ENCODE peak calls at places on chromosomes 2 and 18, in nine cellular contexts. One of them, this sample, is unnamed. For H3K27me3, the result is how much of the 10 kb centered on the place peaks cover.

GRCh38 chr2:4020153-4020552 is 316.8 kb downstream of the DCDC2C start:
- DNase-seq in endodermal cell: no peak
- DNase-seq in SJSA1: no peak
- DNase-seq in Peyer's patch: no peak
- DNase-seq in dorsolateral prefrontal cortex: no peak
- DNase-seq in tibial artery: no peak
- DNase-seq in brain microvascular endothelial cell: no peak
- DNase-seq in stomach: no peak
- DNase-seq in keratinocyte: no peak
- DNase-seq in this sample: no peak

GRCh38 chr2:187529977-187530721 is 24.1 kb downstream of the TFPI start:
- DNase-seq in endodermal cell: no peak
- DNase-seq in SJSA1: no peak
- DNase-seq in Peyer's patch: no peak
- DNase-seq in dorsolateral prefrontal cortex: no peak
- DNase-seq in tibial artery: no peak
- DNase-seq in brain microvascular endothelial cell: no peak
- DNase-seq in stomach: no peak
- DNase-seq in keratinocyte: no peak
- DNase-seq in this sample: no peak

GRCh38 chr2:183260527-183260926 is 136.3 kb downstream of the NUP35 start:
- DNase-seq in endodermal cell: no peak
- DNase-seq in SJSA1: no peak
- DNase-seq in Peyer's patch: no peak
- DNase-seq in dorsolateral prefrontal cortex: no peak
- DNase-seq in tibial artery: no peak
- DNase-seq in brain microvascular endothelial cell: no peak
- DNase-seq in stomach: no peak
- DNase-seq in keratinocyte: no peak
- DNase-seq in this sample: no peak

GRCh38 chr2:118197011-118197695 is 108.9 kb downstream of the INSIG2 start:
- DNase-seq in endodermal cell: peak
- DNase-seq in SJSA1: no peak
- DNase-seq in Peyer's patch: no peak
- DNase-seq in dorsolateral prefrontal cortex: no peak
- DNase-seq in tibial artery: no peak
- DNase-seq in brain microvascular endothelial cell: peak
- DNase-seq in stomach: no peak
- DNase-seq in keratinocyte: no peak
- DNase-seq in this sample: no peak

GRCh38 chr2:151637284-151637781 is 96.9 kb downstream of the NEB start:
- DNase-seq in endodermal cell: no peak
- DNase-seq in SJSA1: no peak
- DNase-seq in Peyer's patch: no peak
- DNase-seq in dorsolateral prefrontal cortex: no peak
- DNase-seq in tibial artery: no peak
- DNase-seq in brain microvascular endothelial cell: no peak
- DNase-seq in stomach: no peak
- DNase-seq in keratinocyte: no peak
- DNase-seq in this sample: no peak

GRCh38 chr18:36281941-36282340 is 15.6 kb upstream of the FHOD3 start:
- DNase-seq in endodermal cell: no peak
- DNase-seq in SJSA1: no peak
- DNase-seq in Peyer's patch: no peak
- DNase-seq in dorsolateral prefrontal cortex: no peak
- DNase-seq in tibial artery: no peak
- DNase-seq in brain microvascular endothelial cell: no peak
- DNase-seq in stomach: no peak
- DNase-seq in keratinocyte: no peak
- DNase-seq in this sample: no peak

GRCh38 chr2:152649997-152650396 is 67.3 kb downstream of the PRPF40A start:
- DNase-seq in endodermal cell: no peak
- DNase-seq in SJSA1: no peak
- DNase-seq in Peyer's patch: no peak
- DNase-seq in dorsolateral prefrontal cortex: no peak
- DNase-seq in tibial artery: no peak
- DNase-seq in brain microvascular endothelial cell: no peak
- DNase-seq in stomach: no peak
- DNase-seq in keratinocyte: no peak
- DNase-seq in this sample: no peak

GRCh38 chr2:53752385-53752784 is 15.2 kb upstream of the CHAC2 start:
- DNase-seq in endodermal cell: no peak
- DNase-seq in SJSA1: no peak
- DNase-seq in Peyer's patch: no peak
- DNase-seq in dorsolateral prefrontal cortex: no peak
- DNase-seq in tibial artery: no peak
- DNase-seq in brain microvascular endothelial cell: no peak
- DNase-seq in stomach: no peak
- DNase-seq in keratinocyte: no peak
- DNase-seq in this sample: no peak

GRCh38 chr2:201195329-201195728 is 12.4 kb downstream of the CASP10 start:
- DNase-seq in endodermal cell: no peak
- DNase-seq in SJSA1: no peak
- DNase-seq in Peyer's patch: no peak
- DNase-seq in dorsolateral prefrontal cortex: no peak
- DNase-seq in tibial artery: no peak
- DNase-seq in brain microvascular endothelial cell: no peak
- DNase-seq in stomach: no peak
- DNase-seq in keratinocyte: no peak
- DNase-seq in this sample: no peak

GRCh38 chr2:209591021-209591420 is 167.2 kb downstream of the MAP2 start:
- DNase-seq in endodermal cell: no peak
- DNase-seq in SJSA1: no peak
- DNase-seq in Peyer's patch: no peak
- DNase-seq in dorsolateral prefrontal cortex: no peak
- DNase-seq in tibial artery: no peak
- DNase-seq in brain microvascular endothelial cell: no peak
- DNase-seq in stomach: no peak
- DNase-seq in keratinocyte: no peak
- DNase-seq in this sample: no peak

GRCh38 chr2:209600257-209601180 is 171.1 kb upstream of the UNC80 start:
- DNase-seq in endodermal cell: no peak
- DNase-seq in SJSA1: no peak
- DNase-seq in Peyer's patch: no peak
- DNase-seq in dorsolateral prefrontal cortex: no peak
- DNase-seq in tibial artery: no peak
- DNase-seq in brain microvascular endothelial cell: no peak
- DNase-seq in stomach: no peak
- DNase-seq in keratinocyte: no peak
- DNase-seq in this sample: no peak

GRCh38 chr2:209593930-209594329 is 170.1 kb downstream of the MAP2 start:
- DNase-seq in endodermal cell: no peak
- DNase-seq in SJSA1: no peak
- DNase-seq in Peyer's patch: no peak
- DNase-seq in dorsolateral prefrontal cortex: no peak
- DNase-seq in tibial artery: no peak
- DNase-seq in brain microvascular endothelial cell: no peak
- DNase-seq in stomach: no peak
- DNase-seq in keratinocyte: no peak
- DNase-seq in this sample: no peak

GRCh38 chr2:209592106-209592505 is 168.3 kb downstream of the MAP2 start:
- DNase-seq in endodermal cell: no peak
- DNase-seq in SJSA1: no peak
- DNase-seq in Peyer's patch: no peak
- DNase-seq in dorsolateral prefrontal cortex: no peak
- DNase-seq in tibial artery: no peak
- DNase-seq in brain microvascular endothelial cell: no peak
- DNase-seq in stomach: no peak
- DNase-seq in keratinocyte: no peak
- DNase-seq in this sample: no peak

DNA sequence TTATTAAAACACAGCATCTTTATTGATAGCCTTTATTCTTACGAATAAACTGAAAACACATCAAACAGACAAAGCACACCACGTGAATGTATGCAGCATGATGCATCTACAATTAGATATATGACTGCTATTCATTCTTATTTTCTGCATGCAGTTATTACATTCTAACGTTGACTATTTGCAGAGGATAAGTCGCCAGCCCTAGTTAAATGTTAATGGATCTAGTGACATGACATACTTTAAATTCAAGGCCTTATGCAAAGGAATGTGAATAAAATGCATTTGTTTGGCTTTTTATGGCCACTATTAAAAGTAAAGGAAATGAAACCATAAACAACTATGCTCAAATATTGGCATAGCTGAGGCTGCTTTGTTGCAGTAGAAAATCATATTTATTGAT is 172.4 kb downstream of the MAP2 start:
- DNase-seq in endodermal cell: no peak
- DNase-seq in SJSA1: no peak
- DNase-seq in Peyer's patch: no peak
- DNase-seq in dorsolateral prefrontal cortex: no peak
- DNase-seq in tibial artery: no peak
- DNase-seq in brain microvascular endothelial cell: no peak
- DNase-seq in stomach: no peak
- DNase-seq in keratinocyte: no peak
- DNase-seq in this sample: no peak
- H3K4me3 ChIP-seq in endodermal cell: no peak
- H3K4me3 ChIP-seq in SJSA1: no peak
- H3K4me3 ChIP-seq in Peyer's patch: no peak
- H3K4me3 ChIP-seq in dorsolateral prefrontal cortex: no peak
- H3K4me3 ChIP-seq in tibial artery: no peak
- H3K4me3 ChIP-seq in brain microvascular endothelial cell: no peak
- H3K4me3 ChIP-seq in stomach: no peak
- H3K4me3 ChIP-seq in keratinocyte: no peak
- H3K4me3 ChIP-seq in this sample: no peak

GRCh38 chr2:127071901-127072328 is 35.0 kb downstream of the BIN1 start:
- DNase-seq in endodermal cell: no peak
- DNase-seq in SJSA1: no peak
- DNase-seq in Peyer's patch: no peak
- DNase-seq in dorsolateral prefrontal cortex: no peak
- DNase-seq in tibial artery: no peak
- DNase-seq in brain microvascular endothelial cell: no peak
- DNase-seq in stomach: no peak
- DNase-seq in keratinocyte: no peak
- DNase-seq in this sample: no peak
- H3K27me3 ChIP-seq in endodermal cell: under half
- H3K27me3 ChIP-seq in SJSA1: under half
- H3K27me3 ChIP-seq in Peyer's patch: under half
- H3K27me3 ChIP-seq in dorsolateral prefrontal cortex: under half
- H3K27me3 ChIP-seq in tibial artery: under half
- H3K27me3 ChIP-seq in brain microvascular endothelial cell: under half
- H3K27me3 ChIP-seq in stomach: under half
- H3K27me3 ChIP-seq in keratinocyte: under half
- H3K27me3 ChIP-seq in this sample: under half

GRCh38 chr2:138503087-138503442 is 1.5 kb downstream of the SPOPL start:
- DNase-seq in endodermal cell: no peak
- DNase-seq in SJSA1: no peak
- DNase-seq in Peyer's patch: no peak
- DNase-seq in dorsolateral prefrontal cortex: no peak
- DNase-seq in tibial artery: no peak
- DNase-seq in brain microvascular endothelial cell: no peak
- DNase-seq in stomach: no peak
- DNase-seq in keratinocyte: peak
- DNase-seq in this sample: no peak
- H3K4me3 ChIP-seq in endodermal cell: peak
- H3K4me3 ChIP-seq in SJSA1: peak
- H3K4me3 ChIP-seq in Peyer's patch: peak
- H3K4me3 ChIP-seq in dorsolateral prefrontal cortex: peak
- H3K4me3 ChIP-seq in tibial artery: peak
- H3K4me3 ChIP-seq in brain microvascular endothelial cell: peak
- H3K4me3 ChIP-seq in stomach: peak
- H3K4me3 ChIP-seq in keratinocyte: peak
- H3K4me3 ChIP-seq in this sample: peak

GRCh38 chr2:238161291-238162051 is 2.7 kb downstream of the ERFE start:
- DNase-seq in endodermal cell: peak
- DNase-seq in SJSA1: no peak
- DNase-seq in Peyer's patch: peak
- DNase-seq in dorsolateral prefrontal cortex: peak
- DNase-seq in tibial artery: peak
- DNase-seq in brain microvascular endothelial cell: no peak
- DNase-seq in stomach: no peak
- DNase-seq in keratinocyte: no peak
- DNase-seq in this sample: no peak
- H3K27me3 ChIP-seq in endodermal cell: half or more
- H3K27me3 ChIP-seq in SJSA1: under half
- H3K27me3 ChIP-seq in Peyer's patch: under half
- H3K27me3 ChIP-seq in dorsolateral prefrontal cortex: under half
- H3K27me3 ChIP-seq in tibial artery: under half
- H3K27me3 ChIP-seq in brain microvascular endothelial cell: under half
- H3K27me3 ChIP-seq in stomach: half or more
- H3K27me3 ChIP-seq in keratinocyte: under half
- H3K27me3 ChIP-seq in this sample: under half

GRCh38 chr2:225040862-225041209 is 1.4 kb downstream of the DOCK10 start:
- DNase-seq in endodermal cell: peak
- DNase-seq in SJSA1: no peak
- DNase-seq in Peyer's patch: peak
- DNase-seq in dorsolateral prefrontal cortex: peak
- DNase-seq in tibial artery: no peak
- DNase-seq in brain microvascular endothelial cell: no peak
- DNase-seq in stomach: no peak
- DNase-seq in keratinocyte: no peak
- DNase-seq in this sample: no peak
- H3K4me3 ChIP-seq in endodermal cell: no peak
- H3K4me3 ChIP-seq in SJSA1: peak
- H3K4me3 ChIP-seq in Peyer's patch: peak
- H3K4me3 ChIP-seq in dorsolateral prefrontal cortex: peak
- H3K4me3 ChIP-seq in tibial artery: peak
- H3K4me3 ChIP-seq in brain microvascular endothelial cell: peak
- H3K4me3 ChIP-seq in stomach: peak
- H3K4me3 ChIP-seq in keratinocyte: no peak
- H3K4me3 ChIP-seq in this sample: peak

GRCh38 chr2:8405334-8405733 is 276.5 kb upstream of the ID2 start:
- DNase-seq in endodermal cell: no peak
- DNase-seq in SJSA1: no peak
- DNase-seq in Peyer's patch: no peak
- DNase-seq in dorsolateral prefrontal cortex: no peak
- DNase-seq in tibial artery: no peak
- DNase-seq in brain microvascular endothelial cell: no peak
- DNase-seq in stomach: no peak
- DNase-seq in keratinocyte: no peak
- DNase-seq in this sample: no peak

GRCh38 chr2:8406271-8406670 is 275.6 kb upstream of the ID2 start:
- DNase-seq in endodermal cell: no peak
- DNase-seq in SJSA1: no peak
- DNase-seq in Peyer's patch: no peak
- DNase-seq in dorsolateral prefrontal cortex: no peak
- DNase-seq in tibial artery: no peak
- DNase-seq in brain microvascular endothelial cell: peak
- DNase-seq in stomach: no peak
- DNase-seq in keratinocyte: no peak
- DNase-seq in this sample: no peak

GRCh38 chr2:8408560-8409460 is 273.0 kb upstream of the ID2 start:
- DNase-seq in endodermal cell: no peak
- DNase-seq in SJSA1: no peak
- DNase-seq in Peyer's patch: no peak
- DNase-seq in dorsolateral prefrontal cortex: no peak
- DNase-seq in tibial artery: no peak
- DNase-seq in brain microvascular endothelial cell: no peak
- DNase-seq in stomach: no peak
- DNase-seq in keratinocyte: no peak
- DNase-seq in this sample: no peak

GRCh38 chr2:8409461-8410260 is 272.2 kb upstream of the ID2 start:
- DNase-seq in endodermal cell: no peak
- DNase-seq in SJSA1: no peak
- DNase-seq in Peyer's patch: no peak
- DNase-seq in dorsolateral prefrontal cortex: no peak
- DNase-seq in tibial artery: no peak
- DNase-seq in brain microvascular endothelial cell: no peak
- DNase-seq in stomach: no peak
- DNase-seq in keratinocyte: no peak
- DNase-seq in this sample: no peak

GRCh38 chr2:8407332-8407731 is 274.5 kb upstream of the ID2 start:
- DNase-seq in endodermal cell: no peak
- DNase-seq in SJSA1: no peak
- DNase-seq in Peyer's patch: no peak
- DNase-seq in dorsolateral prefrontal cortex: no peak
- DNase-seq in tibial artery: no peak
- DNase-seq in brain microvascular endothelial cell: no peak
- DNase-seq in stomach: no peak
- DNase-seq in keratinocyte: no peak
- DNase-seq in this sample: no peak
- H3K27me3 ChIP-seq in endodermal cell: under half
- H3K27me3 ChIP-seq in SJSA1: under half
- H3K27me3 ChIP-seq in Peyer's patch: under half
- H3K27me3 ChIP-seq in dorsolateral prefrontal cortex: under half
- H3K27me3 ChIP-seq in tibial artery: under half
- H3K27me3 ChIP-seq in brain microvascular endothelial cell: under half
- H3K27me3 ChIP-seq in stomach: under half
- H3K27me3 ChIP-seq in keratinocyte: under half
- H3K27me3 ChIP-seq in this sample: under half

This sample was measured in kidney epithelial cell.